ENCODE peak calls at places on chromosomes 1 and 21, in four cellular contexts. One of them, this sample, is unnamed. For H3K9me3, the result is how much of the 10 kb centered on the place peaks cover.

GRCh38 chr1:74641161-74641560 is 32.4 kb downstream of the ERICH3 start:
- DNase-seq in K562: no peak
- DNase-seq in tibial artery: no peak
- DNase-seq in body of pancreas: no peak
- DNase-seq in this sample: no peak

GRCh38 chr1:29269356-29269755 is 33.0 kb downstream of the PTPRU start:
- DNase-seq in K562: no peak
- DNase-seq in tibial artery: no peak
- DNase-seq in body of pancreas: no peak
- DNase-seq in this sample: no peak

GRCh38 chr1:207925210-207925609 is 14.3 kb upstream of the CD34 start:
- DNase-seq in K562: no peak
- DNase-seq in tibial artery: peak
- DNase-seq in body of pancreas: peak
- DNase-seq in this sample: no peak

GRCh38 chr1:67336783-67337182 is 29.1 kb downstream of the IL12RB2 start:
- DNase-seq in K562: peak
- DNase-seq in tibial artery: no peak
- DNase-seq in body of pancreas: no peak
- DNase-seq in this sample: no peak

GRCh38 chr1:151251656-151252470 is 2.7 kb upstream of the PSMD4 start:
- DNase-seq in K562: peak
- DNase-seq in tibial artery: peak
- DNase-seq in body of pancreas: peak
- DNase-seq in this sample: peak

GRCh38 chr1:32761253-32761877 is 55.8 kb downstream of the YARS1 start:
- DNase-seq in K562: peak
- DNase-seq in tibial artery: no peak
- DNase-seq in body of pancreas: peak
- DNase-seq in this sample: no peak

GRCh38 chr1:159990005-159990404 is 36.0 kb upstream of the SLAMF9 start:
- DNase-seq in K562: no peak
- DNase-seq in tibial artery: no peak
- DNase-seq in body of pancreas: no peak
- DNase-seq in this sample: no peak

GRCh38 chr1:51535006-51535592 is 16.0 kb upstream of the EPS15 start:
- DNase-seq in K562: peak
- DNase-seq in tibial artery: peak
- DNase-seq in body of pancreas: peak
- DNase-seq in this sample: peak

GRCh38 chr1:30522031-30523004 is 201.1 kb downstream of the MATN1 start:
- DNase-seq in K562: no peak
- DNase-seq in tibial artery: peak
- DNase-seq in body of pancreas: peak
- DNase-seq in this sample: no peak

GRCh38 chr1:206455681-206456344 is 14.5 kb upstream of the IKBKE start:
- DNase-seq in K562: peak
- DNase-seq in tibial artery: no peak
- DNase-seq in body of pancreas: peak
- DNase-seq in this sample: peak

GRCh38 chr1:33277488-33278084 is 21.3 kb downstream of the ZNF362 start:
- DNase-seq in K562: no peak
- DNase-seq in tibial artery: no peak
- DNase-seq in body of pancreas: peak
- DNase-seq in this sample: no peak

GRCh38 chr1:161185282-161185682 is 8.0 kb upstream of the B4GALT3 start:
- DNase-seq in K562: peak
- DNase-seq in tibial artery: peak
- DNase-seq in body of pancreas: peak
- DNase-seq in this sample: no peak

GRCh38 chr1:231334952-231335351 is 2.7 kb downstream of the EXOC8 start:
- DNase-seq in K562: peak
- DNase-seq in tibial artery: no peak
- DNase-seq in body of pancreas: no peak
- DNase-seq in this sample: no peak

GRCh38 chr1:109827986-109828385 is 64.3 kb upstream of the EPS8L3 start:
- DNase-seq in K562: no peak
- DNase-seq in tibial artery: no peak
- DNase-seq in body of pancreas: no peak
- DNase-seq in this sample: no peak

GRCh38 chr21:45353200-45353599 is 51.8 kb upstream of the COL18A1 start:
- DNase-seq in K562: no peak
- DNase-seq in tibial artery: no peak
- DNase-seq in body of pancreas: no peak
- DNase-seq in this sample: no peak

GRCh38 chr1:94602312-94602711 is 60.8 kb upstream of the F3 start:
- DNase-seq in K562: no peak
- DNase-seq in tibial artery: no peak
- DNase-seq in body of pancreas: no peak
- DNase-seq in this sample: no peak
- H3K4me3 ChIP-seq in K562: no peak
- H3K4me3 ChIP-seq in tibial artery: no peak
- H3K4me3 ChIP-seq in body of pancreas: no peak
- H3K4me3 ChIP-seq in this sample: no peak

GRCh38 chr1:248215880-248216279 is 15.3 kb upstream of the OR2M4 start:
- DNase-seq in K562: no peak
- DNase-seq in tibial artery: no peak
- DNase-seq in body of pancreas: no peak
- DNase-seq in this sample: no peak
- H3K9me3 ChIP-seq in K562: under half
- H3K9me3 ChIP-seq in tibial artery: under half
- H3K9me3 ChIP-seq in body of pancreas: under half
- H3K9me3 ChIP-seq in this sample: under half

GRCh38 chr1:54980046-54980527 is 341 bp upstream of the TMEM61 start:
- DNase-seq in K562: no peak
- DNase-seq in tibial artery: no peak
- DNase-seq in body of pancreas: no peak
- DNase-seq in this sample: no peak
- H3K4me3 ChIP-seq in K562: no peak
- H3K4me3 ChIP-seq in tibial artery: peak
- H3K4me3 ChIP-seq in body of pancreas: peak
- H3K4me3 ChIP-seq in this sample: no peak

GRCh38 chr1:227577500-227577899 is 14.1 kb downstream of the ZNF678 start:
- DNase-seq in K562: no peak
- DNase-seq in tibial artery: no peak
- DNase-seq in body of pancreas: no peak
- DNase-seq in this sample: no peak
- H3K9me3 ChIP-seq in K562: under half
- H3K9me3 ChIP-seq in tibial artery: under half
- H3K9me3 ChIP-seq in body of pancreas: under half
- H3K9me3 ChIP-seq in this sample: under half

GRCh38 chr21:39197448-39197847 is 14.2 kb upstream of the PSMG1 start:
- DNase-seq in K562: no peak
- DNase-seq in tibial artery: no peak
- DNase-seq in body of pancreas: no peak
- DNase-seq in this sample: no peak
- H3K4me3 ChIP-seq in K562: no peak
- H3K4me3 ChIP-seq in tibial artery: no peak
- H3K4me3 ChIP-seq in body of pancreas: no peak
- H3K4me3 ChIP-seq in this sample: no peak

GRCh38 chr1:2908561-2908960 is 107.1 kb upstream of the TTC34 start:
- DNase-seq in K562: no peak
- DNase-seq in tibial artery: no peak
- DNase-seq in body of pancreas: no peak
- DNase-seq in this sample: no peak

GRCh38 chr1:2906105-2906504 is 104.6 kb upstream of the TTC34 start:
- DNase-seq in K562: no peak
- DNase-seq in tibial artery: no peak
- DNase-seq in body of pancreas: no peak
- DNase-seq in this sample: no peak

GRCh38 chr1:2908081-2908480 is 106.6 kb upstream of the TTC34 start:
- DNase-seq in K562: no peak
- DNase-seq in tibial artery: no peak
- DNase-seq in body of pancreas: no peak
- DNase-seq in this sample: no peak

GRCh38 chr1:2906620-2907019 is 105.1 kb upstream of the TTC34 start:
- DNase-seq in K562: no peak
- DNase-seq in tibial artery: no peak
- DNase-seq in body of pancreas: no peak
- DNase-seq in this sample: no peak

DNA sequence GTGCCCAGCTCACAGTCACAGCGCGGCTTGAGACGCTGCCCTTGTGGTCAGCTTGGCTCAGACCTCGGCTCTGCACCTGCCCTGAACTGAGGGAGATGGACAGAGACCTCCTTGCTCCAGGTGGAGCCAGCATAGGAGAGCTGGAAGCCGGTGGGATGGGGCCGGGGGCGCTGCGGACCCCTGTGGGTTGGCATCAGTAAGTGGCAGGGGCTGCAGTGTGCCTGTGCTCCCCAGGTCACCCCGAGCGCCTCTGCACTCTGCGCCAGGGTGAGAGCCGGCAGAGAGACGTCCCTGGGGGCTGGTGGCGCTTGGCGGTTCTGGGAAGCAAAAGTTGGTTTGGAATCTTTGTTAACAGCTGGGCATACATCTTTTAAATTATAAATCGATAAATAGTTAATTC is 105.6 kb upstream of the TTC34 start:
- DNase-seq in K562: no peak
- DNase-seq in tibial artery: no peak
- DNase-seq in body of pancreas: no peak
- DNase-seq in this sample: no peak
- H3K9me3 ChIP-seq in K562: under half
- H3K9me3 ChIP-seq in tibial artery: under half
- H3K9me3 ChIP-seq in body of pancreas: under half
- H3K9me3 ChIP-seq in this sample: under half

GRCh38 chr1:21779613-21780521 is 3.1 kb downstream of the USP48 start:
- DNase-seq in K562: peak
- DNase-seq in tibial artery: no peak
- DNase-seq in body of pancreas: no peak
- DNase-seq in this sample: no peak
- H3K4me3 ChIP-seq in K562: peak
- H3K4me3 ChIP-seq in tibial artery: no peak
- H3K4me3 ChIP-seq in body of pancreas: no peak
- H3K4me3 ChIP-seq in this sample: no peak

GRCh38 chr1:2866415-2867086 is 65.1 kb upstream of the TTC34 start:
- DNase-seq in K562: no peak
- DNase-seq in tibial artery: no peak
- DNase-seq in body of pancreas: no peak
- DNase-seq in this sample: no peak
- H3K9me3 ChIP-seq in K562: under half
- H3K9me3 ChIP-seq in tibial artery: under half
- H3K9me3 ChIP-seq in body of pancreas: under half
- H3K9me3 ChIP-seq in this sample: under half

DNA sequence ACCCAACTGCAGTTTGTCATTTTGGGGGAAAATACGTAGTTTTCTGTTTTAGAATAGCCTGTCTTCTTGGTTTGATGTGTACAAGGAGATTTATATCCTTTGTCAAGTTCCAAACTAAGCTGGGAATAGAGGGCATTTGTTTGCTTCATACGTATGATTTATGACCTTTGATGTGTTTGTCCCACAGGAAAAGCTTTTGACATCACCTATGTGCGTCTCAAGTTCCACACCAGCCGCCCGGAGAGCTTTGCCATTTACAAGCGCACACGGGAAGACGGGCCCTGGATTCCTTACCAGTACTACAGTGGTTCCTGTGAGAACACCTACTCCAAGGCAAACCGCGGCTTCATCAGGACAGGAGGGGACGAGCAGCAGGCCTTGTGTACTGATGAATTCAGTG is 79.9 kb downstream of the LAMC1 start:
- DNase-seq in K562: no peak
- DNase-seq in tibial artery: no peak
- DNase-seq in body of pancreas: no peak
- DNase-seq in this sample: no peak
- H3K4me3 ChIP-seq in K562: no peak
- H3K4me3 ChIP-seq in tibial artery: no peak
- H3K4me3 ChIP-seq in body of pancreas: no peak
- H3K4me3 ChIP-seq in this sample: no peak

GRCh38 chr1:228344631-228345072 is 62.0 kb downstream of the TRIM11 start:
- DNase-seq in K562: no peak
- DNase-seq in tibial artery: peak
- DNase-seq in body of pancreas: peak
- DNase-seq in this sample: peak
- H3K9me3 ChIP-seq in K562: under half
- H3K9me3 ChIP-seq in tibial artery: under half
- H3K9me3 ChIP-seq in body of pancreas: under half
- H3K9me3 ChIP-seq in this sample: under half

This sample was measured in HAP-1.